ENCODE peak calls at places on chromosomes 13 and 19, in five cellular contexts. W is AG10803, F is RWPE1, G is dorsolateral prefrontal cortex, Z is suprapubic skin. D is an unnamed sample.

GRCh38 chr13:46624353-46624752 is 71.4 kb downstream of the LRCH1 start:
- DNase-seq in W (no peak), F (no peak), G (no peak), Z (no peak), D (no peak)

GRCh38 chr13:84607614-84608013 is 725.3 kb upstream of the SLITRK1 start:
- DNase-seq in W (peak; percentile 67), F (peak; percentile 17), G (no peak), Z (no peak), D (peak; percentile 91)

GRCh38 chr19:15508035-15508710 is at the start of gene CYP4F22:
- DNase-seq in W (no peak), F (no peak), G (no peak), Z (no peak), D (no peak)

GRCh38 chr13:24306632-24307031 is 2.7 kb upstream of the C1QTNF9 start:
- DNase-seq in W (peak; percentile 48), F (no peak), G (no peak), Z (no peak), D (peak; percentile 12)

GRCh38 chr19:39064405-39064804 is 19.8 kb upstream of the ACP7 start:
- DNase-seq in W (no peak), F (no peak), G (no peak), Z (no peak), D (no peak)

GRCh38 chr13:110993788-110994187 is 78.9 kb upstream of the ANKRD10 start:
- DNase-seq in W (no peak), F (no peak), G (no peak), Z (no peak), D (no peak)

GRCh38 chr19:15869109-15869555 is 28.7 kb downstream of the CYP4F2 start:
- DNase-seq in W (peak; percentile 35), F (peak; percentile 96), G (peak; percentile 6), Z (no peak), D (no peak)

GRCh38 chr19:40982594-40983101 is 8.4 kb upstream of the CYP2B6 start:
- DNase-seq in W (peak; percentile 11), F (peak; percentile 22), G (no peak), Z (no peak), D (no peak)

GRCh38 chr13:90947976-90948375 is 399.5 kb upstream of the MIR17HG start:
- DNase-seq in W (no peak), F (no peak), G (no peak), Z (no peak), D (no peak)

GRCh38 chr19:6213696-6214585 is 65.8 kb downstream of the MLLT1 start:
- DNase-seq in W (no peak), F (no peak), G (no peak), Z (peak; percentile 56), D (no peak)

GRCh38 chr19:52428937-52429336 is at the start of gene ZNF534:
- DNase-seq in W (no peak), F (no peak), G (no peak), Z (no peak), D (no peak)

GRCh38 chr19:51724543-51724942 is 752 bp upstream of the HAS1 start:
- DNase-seq in W (no peak), F (no peak), G (no peak), Z (peak; percentile 88), D (no peak)

GRCh38 chr13:77002590-77003190 is 10.8 kb downstream of the CLN5 start:
- DNase-seq in W (peak; percentile 43), F (peak; percentile 30), G (no peak), Z (no peak), D (peak; percentile 49)

GRCh38 chr13:72505376-72505775 is 222.1 kb downstream of the MZT1 start:
- DNase-seq in W (no peak), F (no peak), G (no peak), Z (no peak), D (no peak)

GRCh38 chr13:21672811-21673591 is 2.1 kb downstream of the FGF9 start:
- DNase-seq in W (no peak), F (no peak), G (no peak), Z (no peak), D (no peak)

GRCh38 chr19:5038631-5039271 is 69.8 kb downstream of the KDM4B start:
- DNase-seq in W (peak; percentile 40), F (no peak), G (no peak), Z (no peak), D (no peak)

GRCh38 chr13:21478881-21479808 is 20.0 kb upstream of the ZDHHC20 start:
- DNase-seq in W (peak; percentile 77), F (peak; percentile 38), G (peak; percentile 52), Z (no peak), D (peak; percentile 82)

GRCh38 chr13:58852076-58852475 is 1220.5 kb downstream of the PCDH17 start:
- DNase-seq in W (no peak), F (no peak), G (no peak), Z (no peak), D (peak; percentile 77)

GRCh38 chr19:58154287-58154678 is 3.7 kb upstream of the ZNF329 start:
- DNase-seq in W (peak; percentile 50), F (peak; percentile 4), G (peak; percentile 62), Z (no peak), D (peak; percentile 37)

GRCh38 chr13:80263745-80264513 is 77.0 kb downstream of the SPRY2 start:
- DNase-seq in W (no peak), F (no peak), G (no peak), Z (no peak), D (no peak)
- TF ChIP-seq CTCF in W (no peak), F (no peak), G (no peak), Z (no peak), D (no peak)

GRCh38 chr13:97566907-97567306 is 132.9 kb downstream of the RAP2A start:
- DNase-seq in W (no peak), F (no peak), G (no peak), Z (no peak), D (no peak)

GRCh38 chr13:97564929-97565328 is 131.0 kb downstream of the RAP2A start:
- DNase-seq in W (no peak), F (no peak), G (no peak), Z (no peak), D (no peak)

GRCh38 chr13:97567510-97568243 is 133.7 kb downstream of the RAP2A start:
- DNase-seq in W (peak; percentile 73), F (peak; percentile 59), G (no peak), Z (peak; percentile 70), D (no peak)

GRCh38 chr13:97573011-97573410 is 139.0 kb downstream of the RAP2A start:
- DNase-seq in W (no peak), F (no peak), G (no peak), Z (no peak), D (no peak)

GRCh38 chr13:97568850-97569249 is 134.9 kb downstream of the RAP2A start:
- DNase-seq in W (no peak), F (no peak), G (no peak), Z (no peak), D (no peak)
- TF ChIP-seq CTCF in W (no peak), F (no peak), G (no peak), Z (no peak), D (no peak)

DNA sequence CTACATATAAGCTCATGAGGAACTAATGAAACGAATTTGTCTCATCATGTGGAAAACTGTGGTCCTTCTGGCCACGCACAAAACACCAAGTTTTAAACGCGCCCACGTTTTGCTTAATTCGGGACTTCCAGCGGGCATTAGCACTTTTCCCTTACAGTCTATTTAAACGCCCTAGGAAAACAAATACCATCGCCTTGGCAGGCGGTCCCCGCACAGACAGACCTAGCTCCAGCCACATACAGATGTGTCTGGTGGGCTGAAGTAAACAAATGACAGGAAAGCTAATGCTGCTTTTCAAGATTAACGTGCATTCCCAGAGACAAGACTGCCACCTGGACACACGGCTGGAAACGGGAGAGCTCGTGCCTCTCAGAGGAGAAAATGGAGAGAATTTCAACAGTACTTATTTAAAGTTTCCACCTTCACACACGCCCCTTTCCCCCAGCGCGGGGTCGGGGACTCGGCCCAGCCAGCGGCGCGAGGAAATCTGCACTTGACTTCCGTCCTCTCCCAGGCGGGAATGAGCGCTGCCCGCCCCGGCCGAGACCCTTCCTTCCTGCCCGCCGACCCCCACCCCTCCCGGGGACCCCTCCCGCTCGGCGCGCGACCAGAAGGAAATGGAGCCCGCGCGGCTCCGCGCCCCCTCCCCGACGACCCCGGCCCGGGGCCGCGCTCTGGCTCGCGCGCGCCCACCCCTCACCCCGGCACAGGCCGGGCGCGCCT is 929 bp downstream of the USP12 start:
- DNase-seq in W (no peak), F (peak; percentile 13), G (peak; percentile 34), Z (peak; percentile 77), D (peak; percentile 71)
- TF ChIP-seq CTCF in W (no peak), F (no peak), G (no peak), Z (no peak), D (no peak)

GRCh38 chr19:19224852-19225494 is 13.2 kb downstream of the NCAN start:
- DNase-seq in W (peak; percentile 47), F (peak; percentile 84), G (no peak), Z (no peak), D (peak; percentile 16)
- TF ChIP-seq CTCF in W (peak; percentile 46), F (peak; percentile 89), G (peak; percentile 22), Z (peak; percentile 62), D (peak; percentile 65)

DNA sequence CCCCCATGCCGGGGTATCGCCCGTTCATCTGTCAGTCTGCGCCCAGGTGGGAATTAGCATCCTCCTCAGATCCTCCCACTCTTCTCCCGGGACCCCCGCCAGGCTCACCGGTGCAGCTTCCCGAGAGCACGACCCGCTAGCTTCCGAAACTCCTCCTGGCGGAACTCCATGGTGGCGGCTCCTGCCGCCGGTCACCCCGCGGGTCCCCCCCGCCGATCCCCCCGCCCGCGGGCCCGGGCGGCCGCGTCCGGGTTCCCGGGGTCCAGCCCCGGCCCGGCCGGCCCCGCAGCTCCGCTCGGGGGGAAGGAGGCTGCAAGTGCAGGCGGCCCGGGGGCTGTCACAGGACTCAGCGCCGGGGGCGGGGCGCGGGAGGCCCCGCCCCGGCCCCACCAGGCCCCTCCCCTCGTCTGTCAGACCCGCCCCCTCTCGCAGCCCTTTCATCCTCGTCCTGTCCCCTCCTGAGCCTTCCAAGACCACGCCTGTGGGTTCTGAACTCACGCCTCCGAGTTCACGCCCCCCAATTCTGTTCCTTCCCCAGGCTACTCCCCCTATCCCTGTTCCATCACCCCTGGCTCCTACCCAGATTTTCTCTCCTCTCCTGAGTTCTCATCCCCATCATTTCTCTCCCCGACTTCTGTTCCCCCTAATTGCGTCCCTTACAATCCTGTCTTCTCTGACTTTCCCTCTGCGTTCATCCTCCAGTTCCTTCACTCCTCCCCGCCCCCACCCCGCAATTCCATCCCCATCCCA is at the start of gene SLC17A7:
- DNase-seq in W (no peak), F (peak; percentile 52), G (peak; percentile 75), Z (peak; percentile 89), D (no peak)
- TF ChIP-seq CTCF in W (no peak), F (no peak), G (no peak), Z (no peak), D (no peak)

GRCh38 chr13:92966341-92966740 is 260.3 kb upstream of the GPC6 start:
- DNase-seq in W (no peak), F (no peak), G (no peak), Z (no peak), D (no peak)

GRCh38 chr13:92963029-92963428 is 263.6 kb upstream of the GPC6 start:
- DNase-seq in W (no peak), F (no peak), G (no peak), Z (no peak), D (peak; percentile 28)

GRCh38 chr13:92966900-92967299 is 259.7 kb upstream of the GPC6 start:
- DNase-seq in W (no peak), F (no peak), G (no peak), Z (no peak), D (no peak)

GRCh38 chr13:92972751-92973150 is 253.9 kb upstream of the GPC6 start:
- DNase-seq in W (no peak), F (no peak), G (no peak), Z (no peak), D (no peak)

GRCh38 chr13:92967923-92968322 is 258.7 kb upstream of the GPC6 start:
- DNase-seq in W (peak; percentile 13), F (no peak), G (no peak), Z (no peak), D (peak; percentile 18)
- TF ChIP-seq CTCF in W (peak; percentile 31), F (no peak), G (no peak), Z (no peak), D (peak; percentile 17)